ENCODE peak calls at places on chromosomes 2 and 18, in four cellular contexts. One of them, this sample, is unnamed.

GRCh38 chr18:9017170-9017899 is 85.2 kb upstream of the NDUFV2 start:
- DNase-seq in AG10803: peak; percentile 89
- DNase-seq in choroid plexus epithelial cell: peak; percentile 88
- DNase-seq in HCT116: peak; percentile 90
- DNase-seq in this sample: peak; percentile 89

GRCh38 chr18:25350561-25351201 is 1.3 kb downstream of the ZNF521 start:
- DNase-seq in choroid plexus epithelial cell: peak; percentile 52
- DNase-seq in HCT116: no peak
- DNase-seq in AG10803: peak; percentile 60
- DNase-seq in this sample: peak; percentile 68

GRCh38 chr2:33378551-33379220 is 97.8 kb upstream of the RASGRP3 start:
- DNase-seq in choroid plexus epithelial cell: peak; percentile 58
- DNase-seq in AG10803: peak; percentile 48
- DNase-seq in HCT116: no peak
- DNase-seq in this sample: peak; percentile 70

GRCh38 chr2:223949241-223949640 is 4.1 kb upstream of the WDFY1 start:
- DNase-seq in choroid plexus epithelial cell: no peak
- DNase-seq in HCT116: no peak
- DNase-seq in AG10803: no peak
- DNase-seq in this sample: no peak

GRCh38 chr18:74040459-74041332 is 106.9 kb downstream of the FBXO15 start:
- DNase-seq in HCT116: peak; percentile 4
- DNase-seq in AG10803: peak; percentile 18
- DNase-seq in choroid plexus epithelial cell: peak; percentile 52
- DNase-seq in this sample: no peak

GRCh38 chr2:215138466-215138865 is at the start of gene ABCA12:
- DNase-seq in HCT116: peak; percentile 4
- DNase-seq in choroid plexus epithelial cell: no peak
- DNase-seq in AG10803: no peak
- DNase-seq in this sample: no peak

GRCh38 chr2:160194351-160194750 is 5.7 kb downstream of the ITGB6 start:
- DNase-seq in AG10803: no peak
- DNase-seq in choroid plexus epithelial cell: no peak
- DNase-seq in HCT116: no peak
- DNase-seq in this sample: no peak

GRCh38 chr18:70044626-70045025 is 97.0 kb upstream of the CD226 start:
- DNase-seq in AG10803: peak; percentile 93
- DNase-seq in choroid plexus epithelial cell: peak; percentile 98
- DNase-seq in HCT116: peak; percentile 37
- DNase-seq in this sample: peak; percentile 99

GRCh38 chr18:37496568-37496967 is 69.0 kb downstream of the CELF4 start:
- DNase-seq in choroid plexus epithelial cell: no peak
- DNase-seq in AG10803: no peak
- DNase-seq in HCT116: no peak
- DNase-seq in this sample: no peak

GRCh38 chr18:555705-556402 is 24.3 kb upstream of the CETN1 start:
- DNase-seq in choroid plexus epithelial cell: no peak
- DNase-seq in HCT116: no peak
- DNase-seq in AG10803: peak; percentile 17
- DNase-seq in this sample: no peak

GRCh38 chr2:233413529-233414272 is 59.4 kb downstream of the DGKD start:
- DNase-seq in HCT116: peak; percentile 83
- DNase-seq in choroid plexus epithelial cell: peak; percentile 40
- DNase-seq in AG10803: peak; percentile 67
- DNase-seq in this sample: peak; percentile 82

GRCh38 chr2:236955675-236956618 is 129.7 kb upstream of the COPS8 start:
- DNase-seq in choroid plexus epithelial cell: no peak
- DNase-seq in HCT116: no peak
- DNase-seq in AG10803: peak; percentile 10
- DNase-seq in this sample: no peak

GRCh38 chr18:62450546-62451395 is 72.1 kb upstream of the ZCCHC2 start:
- DNase-seq in AG10803: peak; percentile 67
- DNase-seq in HCT116: peak; percentile 86
- DNase-seq in choroid plexus epithelial cell: peak; percentile 47
- DNase-seq in this sample: peak; percentile 72

GRCh38 chr18:79940126-79940813 is 11.2 kb downstream of the SLC66A2 start:
- DNase-seq in choroid plexus epithelial cell: no peak
- DNase-seq in AG10803: no peak
- DNase-seq in HCT116: no peak
- DNase-seq in this sample: no peak

GRCh38 chr2:241680827-241681599 is 5.6 kb downstream of the DTYMK start:
- DNase-seq in choroid plexus epithelial cell: peak; percentile 98
- DNase-seq in HCT116: no peak
- DNase-seq in AG10803: peak; percentile 98
- DNase-seq in this sample: peak; percentile 97

GRCh38 chr2:216023055-216023648 is 9.8 kb upstream of the MREG start:
- DNase-seq in choroid plexus epithelial cell: peak; percentile 78
- DNase-seq in HCT116: peak; percentile 42
- DNase-seq in AG10803: peak; percentile 58
- DNase-seq in this sample: peak; percentile 66

GRCh38 chr2:16763493-16763899 is 97.9 kb upstream of the CYRIA start:
- DNase-seq in AG10803: no peak
- DNase-seq in HCT116: no peak
- DNase-seq in choroid plexus epithelial cell: peak; percentile 35
- DNase-seq in this sample: peak; percentile 16

GRCh38 chr18:67513285-67513684 is 3.2 kb downstream of the DSEL start:
- DNase-seq in HCT116: no peak
- DNase-seq in AG10803: no peak
- DNase-seq in choroid plexus epithelial cell: peak; percentile 73
- DNase-seq in this sample: no peak

GRCh38 chr18:34801769-34802168 is 91.7 kb downstream of the DTNA start:
- DNase-seq in choroid plexus epithelial cell: peak; percentile 76
- DNase-seq in HCT116: no peak
- DNase-seq in AG10803: peak; percentile 72
- DNase-seq in this sample: peak; percentile 7

GRCh38 chr2:127611076-127611925 is 34.7 kb upstream of the GPR17 start:
- DNase-seq in choroid plexus epithelial cell: no peak
- DNase-seq in AG10803: no peak
- DNase-seq in HCT116: no peak
- DNase-seq in this sample: no peak

GRCh38 chr18:78871631-78872030 is 108.0 kb upstream of the SALL3 start:
- DNase-seq in HCT116: no peak
- DNase-seq in AG10803: peak; percentile 44
- DNase-seq in choroid plexus epithelial cell: no peak
- DNase-seq in this sample: no peak

GRCh38 chr18:43592268-43592667 is 315.0 kb upstream of the SYT4 start:
- DNase-seq in AG10803: no peak
- DNase-seq in HCT116: no peak
- DNase-seq in choroid plexus epithelial cell: no peak
- DNase-seq in this sample: no peak

GRCh38 chr18:43601432-43601831 is 324.1 kb upstream of the SYT4 start:
- DNase-seq in HCT116: no peak
- DNase-seq in choroid plexus epithelial cell: no peak
- DNase-seq in AG10803: no peak
- DNase-seq in this sample: no peak

GRCh38 chr18:43590182-43590903 is 313.1 kb upstream of the SYT4 start:
- DNase-seq in choroid plexus epithelial cell: no peak
- DNase-seq in AG10803: no peak
- DNase-seq in HCT116: no peak
- DNase-seq in this sample: no peak

GRCh38 chr18:43596106-43596712 is 318.9 kb upstream of the SYT4 start:
- DNase-seq in HCT116: no peak
- DNase-seq in AG10803: peak; percentile 30
- DNase-seq in choroid plexus epithelial cell: peak; percentile 56
- DNase-seq in this sample: peak; percentile 47
- TF ChIP-seq CTCF in HCT116: no peak
- TF ChIP-seq CTCF in AG10803: peak; percentile 63
- TF ChIP-seq CTCF in choroid plexus epithelial cell: peak; percentile 68
- TF ChIP-seq CTCF in this sample: peak; percentile 49

DNA sequence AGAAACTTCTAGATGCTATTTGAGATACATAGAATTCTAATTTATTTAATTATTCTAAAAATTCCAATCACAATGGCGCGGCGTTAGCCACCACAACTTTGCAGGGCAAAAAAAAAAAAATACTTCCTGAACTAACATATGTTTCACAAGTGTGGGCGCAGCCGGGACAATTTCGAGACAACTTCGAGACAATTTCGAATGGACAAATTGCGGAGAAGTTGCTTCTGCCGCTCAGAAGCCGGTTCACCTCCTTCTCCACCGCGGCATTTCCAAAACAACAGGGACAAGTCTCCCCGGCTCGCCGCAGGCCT is 843 bp downstream of the PAX3 start:
- DNase-seq in choroid plexus epithelial cell: no peak
- DNase-seq in HCT116: no peak
- DNase-seq in AG10803: no peak
- DNase-seq in this sample: no peak
- H3K4me3 ChIP-seq in choroid plexus epithelial cell: no peak overlapping the region
- H3K4me3 ChIP-seq in HCT116: no peak overlapping the region
- H3K4me3 ChIP-seq in AG10803: peak overlapping the region; percentile 70
- H3K4me3 ChIP-seq in this sample: no peak overlapping the region

GRCh38 chr2:72911256-72911655 is 6.1 kb upstream of the EMX1 start:
- DNase-seq in choroid plexus epithelial cell: no peak
- DNase-seq in AG10803: peak; percentile 26
- DNase-seq in HCT116: no peak
- DNase-seq in this sample: no peak

GRCh38 chr2:72915907-72916742 is 1.2 kb upstream of the EMX1 start:
- DNase-seq in choroid plexus epithelial cell: no peak
- DNase-seq in AG10803: no peak
- DNase-seq in HCT116: no peak
- DNase-seq in this sample: peak; percentile 31

GRCh38 chr2:72915076-72915906 is 2.0 kb upstream of the EMX1 start:
- DNase-seq in HCT116: no peak
- DNase-seq in AG10803: no peak
- DNase-seq in choroid plexus epithelial cell: no peak
- DNase-seq in this sample: no peak

GRCh38 chr2:72914226-72915075 is 2.9 kb upstream of the EMX1 start:
- DNase-seq in HCT116: no peak
- DNase-seq in choroid plexus epithelial cell: no peak
- DNase-seq in AG10803: no peak
- DNase-seq in this sample: no peak

GRCh38 chr2:72913531-72914225 is 3.6 kb upstream of the EMX1 start:
- DNase-seq in choroid plexus epithelial cell: no peak
- DNase-seq in AG10803: no peak
- DNase-seq in HCT116: no peak
- DNase-seq in this sample: no peak
- TF ChIP-seq CTCF in choroid plexus epithelial cell: peak; percentile 48
- TF ChIP-seq CTCF in AG10803: peak; percentile 12
- TF ChIP-seq CTCF in HCT116: no peak
- TF ChIP-seq CTCF in this sample: peak; percentile 30

DNA sequence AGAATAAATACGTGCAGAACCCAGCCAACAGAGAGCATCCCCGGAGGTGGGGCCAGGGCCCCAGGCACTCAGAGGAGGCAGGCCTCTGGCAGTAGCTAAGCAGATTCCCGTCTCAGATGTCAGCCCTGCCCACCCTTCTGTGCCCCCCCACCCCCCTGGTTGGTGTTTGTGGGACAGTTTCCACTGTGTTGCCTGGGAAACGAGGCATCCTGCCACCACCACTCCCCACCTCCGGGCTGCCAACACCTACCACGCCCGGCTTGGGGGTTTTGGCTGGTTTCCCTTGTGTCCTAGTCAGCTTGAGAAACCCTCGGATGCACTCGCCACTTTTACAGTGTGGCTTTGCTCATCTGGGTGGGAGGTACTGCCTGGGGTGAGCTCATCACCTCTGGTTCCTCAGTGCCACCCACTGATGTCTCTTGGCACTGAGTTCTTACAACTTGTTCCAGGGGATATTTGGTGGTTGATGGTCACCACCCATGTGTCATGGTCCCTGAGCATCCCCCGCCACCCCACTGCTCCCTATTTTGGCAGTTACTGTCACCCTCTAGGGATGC is 72.4 kb upstream of the YWHAQ start:
- DNase-seq in HCT116: peak; percentile 1
- DNase-seq in AG10803: peak; percentile 91
- DNase-seq in choroid plexus epithelial cell: peak; percentile 67
- DNase-seq in this sample: peak; percentile 94
- H3K4me3 ChIP-seq in HCT116: no peak overlapping the region
- H3K4me3 ChIP-seq in AG10803: no peak overlapping the region
- H3K4me3 ChIP-seq in choroid plexus epithelial cell: no peak overlapping the region
- H3K4me3 ChIP-seq in this sample: no peak overlapping the region